ENCODE peak calls at places on chromosomes 6 and 20, in seven cellular contexts. I is neural crest cell, E is astrocyte of the cerebellum, C is mesothelial cell of epicardium, S is breast epithelium, F is HFFc6, V is vagina. M is an unnamed sample.
A peak's percentile ranks its signal among the peaks of the same experiment; 100 is the strongest.

GRCh38 chr6:40997256-40997957 is 41.6 kb downstream of the UNC5CL start:
- DNase-seq in I (no peak), S (no peak), F (peak; percentile 75), C (no peak), V (peak; percentile 69), E (peak; percentile 69), M (no peak)

GRCh38 chr6:134658596-134658995 is 291.3 kb downstream of the ALDH8A1 start:
- DNase-seq in S (no peak), V (no peak), F (no peak), I (no peak), E (no peak), C (no peak), M (no peak)

GRCh38 chr20:64222851-64223525 is 32.6 kb upstream of the PCMTD2 start:
- DNase-seq in S (no peak), F (no peak), I (no peak), V (no peak), C (no peak), E (no peak), M (no peak)

GRCh38 chr6:82870582-82871172 is 195.0 kb downstream of the UBE3D start:
- DNase-seq in I (no peak), F (no peak), C (no peak), S (no peak), E (no peak), V (no peak), M (no peak)

GRCh38 chr6:16623029-16623653 is 138.1 kb downstream of the ATXN1 start:
- DNase-seq in V (no peak), C (no peak), S (no peak), E (peak; percentile 5), I (no peak), F (no peak), M (no peak)

GRCh38 chr6:1527098-1527497 is 82.6 kb upstream of the FOXC1 start:
- DNase-seq in E (peak; percentile 3), V (no peak), F (no peak), I (peak; percentile 26), C (no peak), S (peak; percentile 80), M (peak; percentile 38)

GRCh38 chr6:138231399-138231886 is 13.2 kb upstream of the PBOV1 start:
- DNase-seq in E (no peak), I (no peak), C (no peak), S (no peak), V (no peak), F (no peak), M (no peak)

GRCh38 chr6:38974389-38975133 is 74.0 kb upstream of the GLP1R start:
- DNase-seq in I (no peak), F (peak; percentile 47), E (no peak), C (no peak), V (no peak), S (no peak), M (no peak)

GRCh38 chr6:39224523-39225182 is 4.6 kb downstream of the KCNK5 start:
- DNase-seq in F (no peak), C (no peak), S (no peak), E (no peak), I (no peak), V (no peak), M (no peak)

GRCh38 chr6:89411269-89412070 is 603 bp downstream of the RRAGD start:
- DNase-seq in V (no peak), I (peak; percentile 46), C (peak; percentile 54), E (no peak), S (peak; percentile 22), F (no peak), M (no peak)

GRCh38 chr20:1947535-1947846 is 46.4 kb downstream of the PDYN start:
- DNase-seq in F (no peak), C (no peak), E (no peak), V (no peak), S (no peak), I (no peak), M (no peak)

GRCh38 chr20:18395544-18395943 is 71.3 kb downstream of the DZANK1 start:
- DNase-seq in V (no peak), S (no peak), C (no peak), E (no peak), F (no peak), I (no peak), M (no peak)

GRCh38 chr6:81751388-81752083 is 945 bp downstream of the TENT5A start:
- DNase-seq in S (peak; percentile 28), F (peak; percentile 29), I (peak; percentile 53), C (peak; percentile 63), E (no peak), V (no peak), M (no peak)

GRCh38 chr20:57089701-57090144 is 176.7 kb downstream of the BMP7 start:
- DNase-seq in E (no peak), I (peak; percentile 86), F (peak; percentile 28), S (peak; percentile 57), C (peak; percentile 92), V (no peak), M (no peak)

GRCh38 chr6:46808806-46809205 is 15.6 kb downstream of the MEP1A start:
- DNase-seq in I (no peak), S (no peak), E (no peak), C (no peak), V (no peak), F (no peak), M (no peak)

GRCh38 chr20:16368645-16369292 is 204.5 kb downstream of the KIF16B start:
- DNase-seq in C (no peak), E (no peak), S (no peak), F (no peak), V (no peak), I (no peak), M (no peak)

GRCh38 chr20:5191829-5192569 is 65.2 kb downstream of the CDS2 start:
- DNase-seq in C (no peak), I (no peak), F (peak; percentile 73), V (no peak), S (no peak), E (peak; percentile 70), M (peak; percentile 57)

GRCh38 chr20:5190444-5190843 is 63.6 kb downstream of the CDS2 start:
- DNase-seq in C (no peak), S (no peak), I (no peak), E (no peak), F (no peak), V (no peak), M (no peak)

GRCh38 chr20:5195655-5196054 is 68.8 kb downstream of the CDS2 start:
- DNase-seq in F (peak; percentile 81), E (no peak), V (no peak), C (no peak), I (no peak), S (no peak), M (no peak)

GRCh38 chr20:5189917-5190316 is 63.1 kb downstream of the CDS2 start:
- DNase-seq in E (no peak), S (no peak), I (no peak), F (no peak), C (no peak), V (no peak), M (no peak)

DNA sequence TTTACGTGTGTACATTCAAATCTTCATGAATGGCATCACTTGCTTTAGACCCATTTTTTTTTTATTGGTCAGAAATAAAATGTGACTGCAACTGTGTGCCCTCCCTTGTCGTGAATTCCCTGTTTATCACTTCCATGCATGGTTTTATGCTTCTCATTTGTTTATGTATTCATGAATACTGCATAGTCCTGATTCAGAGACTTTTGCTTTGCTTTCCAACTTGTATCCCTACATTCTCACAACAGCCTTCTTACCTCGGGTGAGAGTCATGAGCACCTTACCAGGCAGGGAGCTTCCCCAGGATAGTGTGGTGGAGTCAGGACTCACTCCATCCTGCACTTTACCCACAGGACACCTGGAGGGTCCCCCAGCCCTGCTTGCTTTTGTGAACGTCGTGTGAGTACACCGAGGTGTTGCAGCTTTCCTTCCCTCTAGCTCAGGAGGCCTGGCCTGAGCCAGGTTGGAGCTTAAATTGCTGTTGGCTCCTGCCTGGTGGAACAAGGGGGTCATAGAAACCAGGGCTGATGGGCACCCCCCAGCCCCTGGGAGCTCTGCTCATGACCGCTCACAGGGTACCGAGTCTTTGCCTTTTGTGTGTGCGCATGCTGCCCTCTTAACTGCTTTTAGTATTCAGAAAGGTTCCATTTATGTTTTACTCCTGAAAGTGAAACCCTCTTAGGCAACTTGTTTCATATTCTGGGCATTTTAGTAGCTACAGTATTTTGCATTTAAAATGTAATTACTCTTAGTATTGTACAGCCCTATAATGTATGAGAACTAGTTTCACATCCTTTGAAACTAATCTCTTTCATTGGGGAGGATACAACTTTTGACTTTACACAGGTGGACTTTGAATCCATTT is 66.0 kb downstream of the CDS2 start:
- DNase-seq in C (no peak), F (no peak), E (no peak), S (no peak), V (no peak), I (no peak), M (no peak)
- TF ChIP-seq CTCF in C (peak; percentile 42), F (peak; percentile 25), E (no peak), S (no peak), V (no peak), I (no peak), M (no peak)

GRCh38 chr6:166387642-166388325 is 5.0 kb upstream of the MPC1 start:
- DNase-seq in C (no peak), F (no peak), S (no peak), V (no peak), I (no peak), E (no peak), M (no peak)
- TF ChIP-seq CTCF in C (no peak), F (no peak), S (no peak), V (no peak), I (no peak), E (no peak), M (no peak)

GRCh38 chr6:141394565-141395051 is 738.1 kb upstream of the GJE1 start:
- DNase-seq in E (no peak), I (no peak), F (no peak), V (no peak), C (no peak), S (no peak), M (no peak)

GRCh38 chr6:141394125-141394536 is 738.6 kb upstream of the GJE1 start:
- DNase-seq in E (no peak), I (no peak), S (no peak), F (no peak), V (no peak), C (no peak), M (no peak)

GRCh38 chr6:141393405-141394124 is 739.2 kb upstream of the GJE1 start:
- DNase-seq in F (no peak), C (no peak), S (no peak), E (no peak), V (no peak), I (no peak), M (no peak)

GRCh38 chr6:141398954-141399353 is 733.8 kb upstream of the GJE1 start:
- DNase-seq in S (no peak), E (no peak), I (no peak), V (no peak), C (no peak), F (no peak), M (peak; percentile 15)

DNA sequence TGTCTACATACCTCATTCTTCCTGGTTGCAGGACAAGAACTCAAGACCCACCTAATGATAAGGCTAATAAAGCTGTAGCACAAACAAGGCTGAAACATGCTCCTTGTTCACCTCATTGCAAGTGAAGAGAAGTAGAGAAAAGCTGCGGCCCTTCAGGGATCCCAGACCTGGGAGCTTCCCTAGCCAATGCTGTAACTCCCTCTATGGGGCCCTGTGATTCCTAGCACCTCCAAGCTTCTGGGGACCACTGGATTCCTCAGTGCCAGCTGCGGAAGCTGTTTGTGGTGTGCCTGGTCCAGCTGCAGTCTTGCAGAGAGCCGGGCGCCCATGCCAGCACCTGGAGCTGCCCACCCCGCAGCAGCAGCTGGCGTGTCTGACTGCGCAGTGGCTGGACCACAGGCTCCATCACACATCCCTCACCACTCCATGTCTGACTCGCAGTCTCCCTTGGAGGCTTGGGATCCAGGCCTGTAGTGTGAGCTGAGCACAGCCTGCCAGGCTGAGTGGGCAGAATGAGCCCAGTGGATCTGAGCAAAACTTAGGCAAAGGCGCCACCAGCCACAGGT is 737.2 kb upstream of the GJE1 start:
- DNase-seq in F (no peak), C (no peak), V (no peak), I (no peak), E (no peak), S (no peak), M (no peak)
- TF ChIP-seq CTCF in F (no peak), C (no peak), V (no peak), I (no peak), E (no peak), S (no peak), M (no peak)

GRCh38 chr6:169990095-169991030 is 238.9 kb downstream of the ERMARD start:
- DNase-seq in V (no peak), S (no peak), E (no peak), F (no peak), I (no peak), C (no peak), M (no peak)
- TF ChIP-seq CTCF in V (no peak), S (no peak), E (no peak), F (no peak), I (no peak), C (no peak), M (no peak)

M was measured in AG09319.